ENCODE peak calls at places on chromosomes 6 and 20, in five cellular contexts. One of them, this sample, is unnamed.

GRCh38 chr20:2825770-2826169 is 9.6 kb downstream of the TMEM239 start:
- DNase-seq in effector memory CD4-positive, alpha-beta T cell: no peak
- DNase-seq in activated CD4-positive, alpha-beta T cell treated with anti-CD3 and anti-CD28 coated beads, Interleukin-2, amount 10 ng/mL, durations not matched to agents 7 days and 5 days: no peak
- DNase-seq in A549: no peak
- DNase-seq in NCI-H2029 treated with DMSO at 0.1 percent for 48 hours: no peak
- DNase-seq in this sample: no peak

GRCh38 chr20:48737463-48738093 is 90.2 kb downstream of the PREX1 start:
- DNase-seq in effector memory CD4-positive, alpha-beta T cell: no peak
- DNase-seq in activated CD4-positive, alpha-beta T cell treated with anti-CD3 and anti-CD28 coated beads, Interleukin-2, amount 10 ng/mL, durations not matched to agents 7 days and 5 days: no peak
- DNase-seq in A549: no peak
- DNase-seq in NCI-H2029 treated with DMSO at 0.1 percent for 48 hours: no peak
- DNase-seq in this sample: no peak

GRCh38 chr6:42402184-42402583 is 49.5 kb downstream of the TRERF1 start:
- DNase-seq in effector memory CD4-positive, alpha-beta T cell: no peak
- DNase-seq in activated CD4-positive, alpha-beta T cell treated with anti-CD3 and anti-CD28 coated beads, Interleukin-2, amount 10 ng/mL, durations not matched to agents 7 days and 5 days: peak; percentile 44
- DNase-seq in A549: no peak
- DNase-seq in NCI-H2029 treated with DMSO at 0.1 percent for 48 hours: no peak
- DNase-seq in this sample: no peak

GRCh38 chr20:62668441-62669027 is 26.2 kb downstream of the SLCO4A1 start:
- DNase-seq in effector memory CD4-positive, alpha-beta T cell: peak; percentile 33
- DNase-seq in activated CD4-positive, alpha-beta T cell treated with anti-CD3 and anti-CD28 coated beads, Interleukin-2, amount 10 ng/mL, durations not matched to agents 7 days and 5 days: peak; percentile 27
- DNase-seq in A549: peak; percentile 72
- DNase-seq in NCI-H2029 treated with DMSO at 0.1 percent for 48 hours: peak; percentile 70
- DNase-seq in this sample: no peak

GRCh38 chr6:158837684-158838625 is 18.8 kb upstream of the EZR start:
- DNase-seq in effector memory CD4-positive, alpha-beta T cell: no peak
- DNase-seq in activated CD4-positive, alpha-beta T cell treated with anti-CD3 and anti-CD28 coated beads, Interleukin-2, amount 10 ng/mL, durations not matched to agents 7 days and 5 days: no peak
- DNase-seq in A549: no peak
- DNase-seq in NCI-H2029 treated with DMSO at 0.1 percent for 48 hours: no peak
- DNase-seq in this sample: no peak

GRCh38 chr6:45577836-45578504 is 200.2 kb upstream of the SUPT3H start:
- DNase-seq in effector memory CD4-positive, alpha-beta T cell: no peak
- DNase-seq in activated CD4-positive, alpha-beta T cell treated with anti-CD3 and anti-CD28 coated beads, Interleukin-2, amount 10 ng/mL, durations not matched to agents 7 days and 5 days: no peak
- DNase-seq in A549: no peak
- DNase-seq in NCI-H2029 treated with DMSO at 0.1 percent for 48 hours: no peak
- DNase-seq in this sample: no peak

GRCh38 chr6:104955927-104956662 is 812 bp upstream of the LIN28B start:
- DNase-seq in effector memory CD4-positive, alpha-beta T cell: no peak
- DNase-seq in activated CD4-positive, alpha-beta T cell treated with anti-CD3 and anti-CD28 coated beads, Interleukin-2, amount 10 ng/mL, durations not matched to agents 7 days and 5 days: no peak
- DNase-seq in A549: peak; percentile 75
- DNase-seq in NCI-H2029 treated with DMSO at 0.1 percent for 48 hours: no peak
- DNase-seq in this sample: no peak

GRCh38 chr6:122869437-122870024 is 80.5 kb downstream of the SMPDL3A start:
- DNase-seq in effector memory CD4-positive, alpha-beta T cell: no peak
- DNase-seq in activated CD4-positive, alpha-beta T cell treated with anti-CD3 and anti-CD28 coated beads, Interleukin-2, amount 10 ng/mL, durations not matched to agents 7 days and 5 days: no peak
- DNase-seq in A549: peak; percentile 57
- DNase-seq in NCI-H2029 treated with DMSO at 0.1 percent for 48 hours: peak; percentile 91
- DNase-seq in this sample: peak; percentile 56

GRCh38 chr6:40856271-40856670 is 182.8 kb downstream of the UNC5CL start:
- DNase-seq in effector memory CD4-positive, alpha-beta T cell: no peak
- DNase-seq in activated CD4-positive, alpha-beta T cell treated with anti-CD3 and anti-CD28 coated beads, Interleukin-2, amount 10 ng/mL, durations not matched to agents 7 days and 5 days: no peak
- DNase-seq in A549: no peak
- DNase-seq in NCI-H2029 treated with DMSO at 0.1 percent for 48 hours: no peak
- DNase-seq in this sample: no peak

GRCh38 chr6:15389079-15389758 is 143.3 kb downstream of the JARID2 start:
- DNase-seq in effector memory CD4-positive, alpha-beta T cell: no peak
- DNase-seq in activated CD4-positive, alpha-beta T cell treated with anti-CD3 and anti-CD28 coated beads, Interleukin-2, amount 10 ng/mL, durations not matched to agents 7 days and 5 days: no peak
- DNase-seq in A549: no peak
- DNase-seq in NCI-H2029 treated with DMSO at 0.1 percent for 48 hours: no peak
- DNase-seq in this sample: no peak

GRCh38 chr6:5481024-5481423 is 219.7 kb downstream of the FARS2 start:
- DNase-seq in effector memory CD4-positive, alpha-beta T cell: no peak
- DNase-seq in activated CD4-positive, alpha-beta T cell treated with anti-CD3 and anti-CD28 coated beads, Interleukin-2, amount 10 ng/mL, durations not matched to agents 7 days and 5 days: no peak
- DNase-seq in A549: no peak
- DNase-seq in NCI-H2029 treated with DMSO at 0.1 percent for 48 hours: peak; percentile 82
- DNase-seq in this sample: no peak

This sample was measured in MM.1S.